ENCODE peak calls at places on chromosomes 5 and 9, in five cellular contexts. One of them, this sample, is unnamed.

GRCh38 chr9:95494416-95495371 is 22.1 kb downstream of the PTCH1 start:
- DNase-seq in lower leg skin: peak
- DNase-seq in esophagus muscularis mucosa: no peak
- DNase-seq in mesothelial cell of epicardium: no peak
- DNase-seq in Peyer's patch: peak
- DNase-seq in this sample: no peak

GRCh38 chr9:98998441-98999151 is 54.9 kb downstream of the COL15A1 start:
- DNase-seq in Peyer's patch: peak
- DNase-seq in esophagus muscularis mucosa: no peak
- DNase-seq in mesothelial cell of epicardium: peak
- DNase-seq in lower leg skin: peak
- DNase-seq in this sample: peak

GRCh38 chr9:98067184-98067583 is 10.7 kb downstream of the NANS start:
- DNase-seq in Peyer's patch: no peak
- DNase-seq in mesothelial cell of epicardium: no peak
- DNase-seq in esophagus muscularis mucosa: no peak
- DNase-seq in lower leg skin: peak
- DNase-seq in this sample: no peak

GRCh38 chr9:4066120-4066519 is 233.7 kb downstream of the GLIS3 start:
- DNase-seq in mesothelial cell of epicardium: no peak
- DNase-seq in lower leg skin: no peak
- DNase-seq in Peyer's patch: no peak
- DNase-seq in esophagus muscularis mucosa: peak
- DNase-seq in this sample: no peak

GRCh38 chr9:95506692-95507455 is 9.9 kb downstream of the PTCH1 start:
- DNase-seq in lower leg skin: peak
- DNase-seq in esophagus muscularis mucosa: no peak
- DNase-seq in mesothelial cell of epicardium: peak
- DNase-seq in Peyer's patch: peak
- DNase-seq in this sample: peak

GRCh38 chr9:133238851-133239532 is 29.9 kb upstream of the OBP2B start:
- DNase-seq in mesothelial cell of epicardium: peak
- DNase-seq in Peyer's patch: peak
- DNase-seq in esophagus muscularis mucosa: no peak
- DNase-seq in lower leg skin: peak
- DNase-seq in this sample: peak

GRCh38 chr9:137789295-137789895 is 88.2 kb upstream of the CACNA1B start:
- DNase-seq in mesothelial cell of epicardium: no peak
- DNase-seq in Peyer's patch: peak
- DNase-seq in esophagus muscularis mucosa: no peak
- DNase-seq in lower leg skin: no peak
- DNase-seq in this sample: no peak

GRCh38 chr5:38725419-38725865 is 120.4 kb upstream of the OSMR start:
- DNase-seq in lower leg skin: no peak
- DNase-seq in esophagus muscularis mucosa: no peak
- DNase-seq in mesothelial cell of epicardium: no peak
- DNase-seq in Peyer's patch: no peak
- DNase-seq in this sample: peak

GRCh38 chr5:58258984-58259684 is 200.8 kb downstream of the PLK2 start:
- DNase-seq in lower leg skin: no peak
- DNase-seq in esophagus muscularis mucosa: no peak
- DNase-seq in Peyer's patch: no peak
- DNase-seq in mesothelial cell of epicardium: no peak
- DNase-seq in this sample: no peak

GRCh38 chr5:138873096-138873885 is 1.8 kb downstream of the LRRTM2 start:
- DNase-seq in mesothelial cell of epicardium: no peak
- DNase-seq in lower leg skin: no peak
- DNase-seq in esophagus muscularis mucosa: no peak
- DNase-seq in Peyer's patch: no peak
- DNase-seq in this sample: no peak

GRCh38 chr5:27619982-27620381 is 581.6 kb upstream of the CDH9 start:
- DNase-seq in mesothelial cell of epicardium: no peak
- DNase-seq in lower leg skin: no peak
- DNase-seq in Peyer's patch: no peak
- DNase-seq in esophagus muscularis mucosa: no peak
- DNase-seq in this sample: no peak

GRCh38 chr5:170861855-170862766 is at the start of gene RANBP17:
- DNase-seq in lower leg skin: no peak
- DNase-seq in Peyer's patch: peak
- DNase-seq in mesothelial cell of epicardium: peak
- DNase-seq in esophagus muscularis mucosa: no peak
- DNase-seq in this sample: peak

GRCh38 chr9:89311346-89312153 is 555 bp downstream of the CKS2 start:
- DNase-seq in lower leg skin: peak
- DNase-seq in mesothelial cell of epicardium: peak
- DNase-seq in Peyer's patch: peak
- DNase-seq in esophagus muscularis mucosa: no peak
- DNase-seq in this sample: no peak

GRCh38 chr9:113707953-113708695 is 168.0 kb upstream of the ZNF618 start:
- DNase-seq in Peyer's patch: no peak
- DNase-seq in mesothelial cell of epicardium: no peak
- DNase-seq in esophagus muscularis mucosa: no peak
- DNase-seq in lower leg skin: no peak
- DNase-seq in this sample: no peak

GRCh38 chr5:137899493-137899892 is 10.2 kb downstream of the PKD2L2 start:
- DNase-seq in mesothelial cell of epicardium: no peak
- DNase-seq in Peyer's patch: no peak
- DNase-seq in esophagus muscularis mucosa: no peak
- DNase-seq in lower leg skin: no peak
- DNase-seq in this sample: no peak

GRCh38 chr9:122228906-122229837 is at the start of gene LHX6:
- DNase-seq in esophagus muscularis mucosa: no peak
- DNase-seq in lower leg skin: no peak
- DNase-seq in Peyer's patch: no peak
- DNase-seq in mesothelial cell of epicardium: no peak
- DNase-seq in this sample: no peak

GRCh38 chr5:89211836-89212235 is 328.9 kb upstream of the MEF2C start:
- DNase-seq in Peyer's patch: no peak
- DNase-seq in lower leg skin: no peak
- DNase-seq in esophagus muscularis mucosa: no peak
- DNase-seq in mesothelial cell of epicardium: no peak
- DNase-seq in this sample: no peak

GRCh38 chr9:135229701-135230385 is 142.4 kb downstream of the OLFM1 start:
- DNase-seq in Peyer's patch: no peak
- DNase-seq in lower leg skin: no peak
- DNase-seq in esophagus muscularis mucosa: no peak
- DNase-seq in mesothelial cell of epicardium: no peak
- DNase-seq in this sample: no peak

GRCh38 chr5:53942724-53943123 is 367.6 kb downstream of the ARL15 start:
- DNase-seq in lower leg skin: no peak
- DNase-seq in mesothelial cell of epicardium: no peak
- DNase-seq in esophagus muscularis mucosa: no peak
- DNase-seq in Peyer's patch: no peak
- DNase-seq in this sample: no peak

DNA sequence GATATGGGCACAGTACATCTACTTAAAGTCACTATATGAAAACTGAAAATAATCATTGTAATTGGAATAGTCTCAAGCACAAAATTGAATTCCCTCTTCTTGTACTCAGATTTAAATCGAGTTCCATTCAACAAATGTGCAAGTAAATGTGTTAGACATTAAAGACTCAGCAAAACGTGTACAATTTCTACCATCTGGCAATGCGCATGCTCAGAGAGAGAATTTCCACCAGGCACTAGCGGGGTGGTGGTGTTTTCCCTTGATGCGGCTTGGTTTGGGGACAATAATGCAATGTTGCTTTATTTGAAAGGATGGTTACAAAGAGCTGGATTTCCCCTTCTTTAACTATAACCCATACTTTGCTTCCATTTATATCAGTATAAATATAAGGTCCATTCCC is 59.4 kb downstream of the ADAMTS12 start:
- DNase-seq in esophagus muscularis mucosa: no peak
- DNase-seq in Peyer's patch: no peak
- DNase-seq in lower leg skin: no peak
- DNase-seq in mesothelial cell of epicardium: no peak
- DNase-seq in this sample: no peak
- TF ChIP-seq CTCF in esophagus muscularis mucosa: no peak
- TF ChIP-seq CTCF in Peyer's patch: no peak
- TF ChIP-seq CTCF in lower leg skin: no peak
- TF ChIP-seq CTCF in mesothelial cell of epicardium: no peak
- TF ChIP-seq CTCF in this sample: no peak

GRCh38 chr9:25861416-25861815 is 183.2 kb upstream of the TUSC1 start:
- DNase-seq in lower leg skin: no peak
- DNase-seq in esophagus muscularis mucosa: no peak
- DNase-seq in mesothelial cell of epicardium: no peak
- DNase-seq in Peyer's patch: no peak
- DNase-seq in this sample: no peak
- TF ChIP-seq CTCF in lower leg skin: no peak
- TF ChIP-seq CTCF in esophagus muscularis mucosa: no peak
- TF ChIP-seq CTCF in mesothelial cell of epicardium: no peak
- TF ChIP-seq CTCF in Peyer's patch: no peak
- TF ChIP-seq CTCF in this sample: no peak

GRCh38 chr5:129856325-129856724 is 47.9 kb upstream of the CHSY3 start:
- DNase-seq in Peyer's patch: no peak
- DNase-seq in esophagus muscularis mucosa: no peak
- DNase-seq in mesothelial cell of epicardium: no peak
- DNase-seq in lower leg skin: no peak
- DNase-seq in this sample: no peak
- TF ChIP-seq CTCF in Peyer's patch: no peak
- TF ChIP-seq CTCF in esophagus muscularis mucosa: no peak
- TF ChIP-seq CTCF in mesothelial cell of epicardium: no peak
- TF ChIP-seq CTCF in lower leg skin: no peak
- TF ChIP-seq CTCF in this sample: no peak

DNA sequence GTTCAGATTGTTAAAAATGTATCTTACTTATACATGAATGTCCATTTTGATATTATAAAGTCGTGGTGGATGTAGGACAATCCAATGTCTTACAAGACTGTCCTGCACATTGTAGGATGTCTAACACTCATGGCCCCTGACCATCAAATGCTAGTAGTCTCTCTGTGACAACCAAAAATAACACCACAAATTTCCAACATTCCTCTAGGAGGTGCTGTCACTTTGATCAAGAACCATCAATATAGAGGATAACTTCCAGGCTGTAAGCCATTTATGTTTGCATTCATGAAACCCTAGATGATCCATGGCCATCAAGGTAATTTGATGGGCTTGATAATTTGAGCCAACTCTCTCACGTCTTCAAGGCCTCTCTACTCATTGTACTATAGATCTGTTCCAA is 20.5 kb upstream of the ZFR start:
- DNase-seq in lower leg skin: no peak
- DNase-seq in mesothelial cell of epicardium: no peak
- DNase-seq in Peyer's patch: no peak
- DNase-seq in esophagus muscularis mucosa: no peak
- DNase-seq in this sample: no peak
- TF ChIP-seq CTCF in lower leg skin: no peak
- TF ChIP-seq CTCF in mesothelial cell of epicardium: no peak
- TF ChIP-seq CTCF in Peyer's patch: no peak
- TF ChIP-seq CTCF in esophagus muscularis mucosa: no peak
- TF ChIP-seq CTCF in this sample: no peak